ENCODE peak calls at places on chromosome 1, in nine cellular contexts. C is HEK293T; W is kidney glomerular epithelial cell; Q is hepatocyte; O is LoVo; L is left ventricle myocardium superior; E is NCI-H748 treated with DMSO at 0.1 percent for 48 hours; G is stimulated activated CD4-positive, alpha-beta T cell treated with anti-CD3 and anti-CD28 coated beads, Interleukin-1b, Interleukin-23, amount 100 ng/mL, for 24 hours; S is lower lobe of right lung. N is an unnamed sample.

GRCh38 chr1:233614173-233614742 is 352 bp downstream of the KCNK1 start:
- DNase-seq in W (peak), G (no peak), E (peak), Q (peak), S (peak), O (peak), L (peak), C (peak), N (no peak)

GRCh38 chr1:34740161-34740875 is 14.5 kb upstream of the GJB5 start:
- DNase-seq in Q (peak), W (no peak), L (no peak), G (no peak), S (no peak), C (no peak), E (no peak), O (no peak), N (no peak)

GRCh38 chr1:41908288-41908895 is 10.3 kb downstream of the HIVEP3 start:
- DNase-seq in C (no peak), E (no peak), O (no peak), Q (no peak), W (no peak), G (no peak), L (no peak), S (no peak), N (no peak)

GRCh38 chr1:11598461-11598860 is 55.8 kb downstream of the FBXO2 start:
- DNase-seq in G (no peak), Q (no peak), L (no peak), W (no peak), C (no peak), O (no peak), S (no peak), E (no peak), N (no peak)

GRCh38 chr1:54581621-54582035 is 33.6 kb downstream of the ACOT11 start:
- DNase-seq in C (no peak), O (peak), S (peak), E (no peak), G (no peak), Q (peak), W (peak), L (peak), N (no peak)

GRCh38 chr1:155504207-155504606 is 58.4 kb downstream of the ASH1L start:
- DNase-seq in C (peak), E (peak), Q (peak), O (no peak), G (no peak), L (no peak), W (peak), S (no peak), N (no peak)

GRCh38 chr1:17875882-17876280 is 120.7 kb downstream of the ACTL8 start:
- DNase-seq in G (no peak), S (no peak), E (no peak), L (peak), Q (no peak), W (peak), C (no peak), O (no peak), N (no peak)

GRCh38 chr1:76023669-76024407 is 50.7 kb upstream of the ST6GALNAC3 start:
- DNase-seq in L (no peak), W (no peak), E (no peak), C (no peak), G (no peak), O (no peak), S (no peak), Q (no peak), N (no peak)

GRCh38 chr1:210558302-210558701 is 229.6 kb downstream of the HHAT start:
- DNase-seq in C (peak), G (no peak), W (peak), S (peak), E (peak), L (peak), Q (peak), O (no peak), N (no peak)

GRCh38 chr1:67749844-67750689 is 65.1 kb downstream of the GADD45A start:
- DNase-seq in E (no peak), W (peak), G (no peak), S (no peak), Q (peak), C (peak), O (peak), L (no peak), N (peak)

GRCh38 chr1:218741852-218742251 is 396.7 kb downstream of the TGFB2 start:
- DNase-seq in W (no peak), O (no peak), Q (no peak), L (no peak), G (no peak), C (no peak), E (no peak), S (no peak), N (no peak)

GRCh38 chr1:4638347-4638734 is 16.1 kb upstream of the AJAP1 start:
- DNase-seq in L (no peak), G (no peak), E (no peak), S (no peak), C (no peak), W (no peak), Q (no peak), O (no peak), N (no peak)

GRCh38 chr1:6530504-6531160 is 23.7 kb downstream of the NOL9 start:
- DNase-seq in W (no peak), O (no peak), C (no peak), Q (no peak), G (no peak), L (no peak), S (no peak), E (no peak), N (no peak)

GRCh38 chr1:2019571-2020309 is 595 bp downstream of the GABRD start:
- DNase-seq in E (no peak), L (no peak), C (peak), O (no peak), W (no peak), Q (peak), G (no peak), S (no peak), N (no peak)

GRCh38 chr1:38046333-38046883 is at the start of gene POU3F1:
- DNase-seq in W (no peak), Q (no peak), G (no peak), E (no peak), S (no peak), L (peak), C (no peak), O (peak), N (no peak)

GRCh38 chr1:205275916-205276315 is 45.6 kb downstream of the NUAK2 start:
- DNase-seq in L (no peak), C (no peak), E (no peak), W (no peak), S (no peak), G (no peak), Q (no peak), O (no peak), N (no peak)

GRCh38 chr1:158203693-158204457 is 23.2 kb downstream of the CD1D start:
- DNase-seq in E (peak), L (no peak), Q (peak), S (no peak), O (peak), C (peak), W (peak), G (no peak), N (peak)

GRCh38 chr1:107710005-107710404 is 255.0 kb downstream of the VAV3 start:
- DNase-seq in W (no peak), C (no peak), G (no peak), E (no peak), L (no peak), O (no peak), S (no peak), Q (no peak), N (no peak)